ENCODE peak calls at places on chromosomes 13 and 19, in ten cellular contexts. One of them, this sample, is unnamed.

GRCh38 chr13:40679586-40679985 is 13.1 kb upstream of the FOXO1 start:
- DNase-seq in GM23338: peak; percentile 47
- DNase-seq in CD4-positive, alpha-beta memory T cell: no peak
- DNase-seq in gastrocnemius medialis: no peak
- DNase-seq in adrenal gland: no peak
- DNase-seq in endodermal cell: no peak
- DNase-seq in aorta: no peak
- DNase-seq in BJ: no peak
- DNase-seq in IMR-90: no peak
- DNase-seq in mammary epithelial cell: no peak
- DNase-seq in this sample: no peak

GRCh38 chr13:19927117-19927734 is 31.3 kb upstream of the ZMYM2 start:
- DNase-seq in aorta: no peak
- DNase-seq in gastrocnemius medialis: no peak
- DNase-seq in CD4-positive, alpha-beta memory T cell: peak; percentile 26
- DNase-seq in mammary epithelial cell: peak; percentile 38
- DNase-seq in endodermal cell: no peak
- DNase-seq in IMR-90: peak; percentile 31
- DNase-seq in adrenal gland: no peak
- DNase-seq in GM23338: peak; percentile 50
- DNase-seq in BJ: peak; percentile 9
- DNase-seq in this sample: no peak

GRCh38 chr19:45352914-45353796 is 12.6 kb downstream of the KLC3 start:
- DNase-seq in GM23338: no peak
- DNase-seq in BJ: no peak
- DNase-seq in CD4-positive, alpha-beta memory T cell: no peak
- DNase-seq in mammary epithelial cell: no peak
- DNase-seq in IMR-90: no peak
- DNase-seq in adrenal gland: no peak
- DNase-seq in aorta: no peak
- DNase-seq in gastrocnemius medialis: no peak
- DNase-seq in endodermal cell: no peak
- DNase-seq in this sample: no peak

GRCh38 chr13:85528578-85529215 is 270.5 kb downstream of the SLITRK6 start:
- DNase-seq in mammary epithelial cell: peak; percentile 55
- DNase-seq in adrenal gland: no peak
- DNase-seq in BJ: peak; percentile 97
- DNase-seq in aorta: no peak
- DNase-seq in GM23338: no peak
- DNase-seq in CD4-positive, alpha-beta memory T cell: no peak
- DNase-seq in gastrocnemius medialis: no peak
- DNase-seq in endodermal cell: no peak
- DNase-seq in IMR-90: peak; percentile 90
- DNase-seq in this sample: no peak

GRCh38 chr19:8702350-8702749 is 3.8 kb upstream of the ACTL9 start:
- DNase-seq in endodermal cell: no peak
- DNase-seq in GM23338: no peak
- DNase-seq in BJ: no peak
- DNase-seq in mammary epithelial cell: no peak
- DNase-seq in aorta: no peak
- DNase-seq in gastrocnemius medialis: no peak
- DNase-seq in IMR-90: no peak
- DNase-seq in CD4-positive, alpha-beta memory T cell: peak; percentile 42
- DNase-seq in adrenal gland: no peak
- DNase-seq in this sample: no peak

GRCh38 chr19:55095260-55096060 is 19.8 kb downstream of the EPS8L1 start:
- DNase-seq in endodermal cell: peak; percentile 79
- DNase-seq in adrenal gland: peak; percentile 12
- DNase-seq in BJ: no peak
- DNase-seq in mammary epithelial cell: no peak
- DNase-seq in CD4-positive, alpha-beta memory T cell: no peak
- DNase-seq in IMR-90: no peak
- DNase-seq in gastrocnemius medialis: no peak
- DNase-seq in aorta: no peak
- DNase-seq in GM23338: peak; percentile 67
- DNase-seq in this sample: no peak

GRCh38 chr13:32471187-32471922 is 43.4 kb upstream of the N4BP2L1 start:
- DNase-seq in CD4-positive, alpha-beta memory T cell: no peak
- DNase-seq in BJ: no peak
- DNase-seq in IMR-90: peak; percentile 67
- DNase-seq in mammary epithelial cell: no peak
- DNase-seq in endodermal cell: no peak
- DNase-seq in GM23338: no peak
- DNase-seq in aorta: no peak
- DNase-seq in adrenal gland: no peak
- DNase-seq in gastrocnemius medialis: peak; percentile 42
- DNase-seq in this sample: peak; percentile 57

GRCh38 chr13:28314879-28315278 is 176.5 kb downstream of the PAN3 start:
- DNase-seq in aorta: no peak
- DNase-seq in CD4-positive, alpha-beta memory T cell: no peak
- DNase-seq in BJ: no peak
- DNase-seq in IMR-90: no peak
- DNase-seq in endodermal cell: no peak
- DNase-seq in mammary epithelial cell: no peak
- DNase-seq in adrenal gland: no peak
- DNase-seq in GM23338: no peak
- DNase-seq in gastrocnemius medialis: no peak
- DNase-seq in this sample: no peak

GRCh38 chr13:113664751-113665581 is 2.1 kb upstream of the GRK1 start:
- DNase-seq in CD4-positive, alpha-beta memory T cell: no peak
- DNase-seq in aorta: peak; percentile 26
- DNase-seq in gastrocnemius medialis: peak; percentile 6
- DNase-seq in GM23338: no peak
- DNase-seq in endodermal cell: peak; percentile 45
- DNase-seq in mammary epithelial cell: no peak
- DNase-seq in adrenal gland: peak; percentile 12
- DNase-seq in IMR-90: no peak
- DNase-seq in BJ: no peak
- DNase-seq in this sample: peak; percentile 13

GRCh38 chr19:29478578-29479565 is 46.9 kb upstream of the VSTM2B start:
- DNase-seq in mammary epithelial cell: no peak
- DNase-seq in adrenal gland: no peak
- DNase-seq in CD4-positive, alpha-beta memory T cell: no peak
- DNase-seq in endodermal cell: peak; percentile 94
- DNase-seq in gastrocnemius medialis: no peak
- DNase-seq in GM23338: peak; percentile 87
- DNase-seq in IMR-90: no peak
- DNase-seq in aorta: no peak
- DNase-seq in BJ: no peak
- DNase-seq in this sample: peak; percentile 58

GRCh38 chr19:35525873-35526272 is 2.2 kb downstream of the SBSN start:
- DNase-seq in IMR-90: no peak
- DNase-seq in adrenal gland: no peak
- DNase-seq in aorta: no peak
- DNase-seq in GM23338: no peak
- DNase-seq in CD4-positive, alpha-beta memory T cell: no peak
- DNase-seq in mammary epithelial cell: no peak
- DNase-seq in gastrocnemius medialis: no peak
- DNase-seq in endodermal cell: no peak
- DNase-seq in BJ: no peak
- DNase-seq in this sample: no peak

GRCh38 chr19:45600340-45600885 is 1.6 kb downstream of the GPR4 start:
- DNase-seq in aorta: no peak
- DNase-seq in adrenal gland: no peak
- DNase-seq in mammary epithelial cell: no peak
- DNase-seq in endodermal cell: no peak
- DNase-seq in gastrocnemius medialis: no peak
- DNase-seq in GM23338: no peak
- DNase-seq in CD4-positive, alpha-beta memory T cell: no peak
- DNase-seq in BJ: no peak
- DNase-seq in IMR-90: no peak
- DNase-seq in this sample: no peak

GRCh38 chr13:50208826-50209335 is 193.6 kb downstream of the KCNRG start:
- DNase-seq in gastrocnemius medialis: peak; percentile 29
- DNase-seq in IMR-90: peak; percentile 76
- DNase-seq in endodermal cell: peak; percentile 86
- DNase-seq in adrenal gland: peak; percentile 61
- DNase-seq in mammary epithelial cell: peak; percentile 43
- DNase-seq in aorta: peak; percentile 70
- DNase-seq in BJ: peak; percentile 28
- DNase-seq in CD4-positive, alpha-beta memory T cell: no peak
- DNase-seq in GM23338: peak; percentile 54
- DNase-seq in this sample: no peak

GRCh38 chr19:30688696-30689095 is 316.5 kb downstream of the ZNF536 start:
- DNase-seq in mammary epithelial cell: no peak
- DNase-seq in adrenal gland: no peak
- DNase-seq in BJ: no peak
- DNase-seq in aorta: no peak
- DNase-seq in endodermal cell: no peak
- DNase-seq in gastrocnemius medialis: no peak
- DNase-seq in GM23338: no peak
- DNase-seq in IMR-90: no peak
- DNase-seq in CD4-positive, alpha-beta memory T cell: no peak
- DNase-seq in this sample: no peak

GRCh38 chr13:46903748-46904147 is 6.9 kb upstream of the HTR2A start:
- DNase-seq in mammary epithelial cell: peak; percentile 42
- DNase-seq in BJ: no peak
- DNase-seq in endodermal cell: no peak
- DNase-seq in CD4-positive, alpha-beta memory T cell: no peak
- DNase-seq in aorta: no peak
- DNase-seq in GM23338: no peak
- DNase-seq in IMR-90: peak; percentile 17
- DNase-seq in gastrocnemius medialis: no peak
- DNase-seq in adrenal gland: no peak
- DNase-seq in this sample: no peak

GRCh38 chr19:18259848-18260247 is 14.4 kb downstream of the IQCN start:
- DNase-seq in adrenal gland: no peak
- DNase-seq in aorta: no peak
- DNase-seq in CD4-positive, alpha-beta memory T cell: no peak
- DNase-seq in GM23338: no peak
- DNase-seq in mammary epithelial cell: no peak
- DNase-seq in gastrocnemius medialis: no peak
- DNase-seq in BJ: no peak
- DNase-seq in endodermal cell: no peak
- DNase-seq in IMR-90: no peak
- DNase-seq in this sample: no peak

GRCh38 chr19:35932291-35932936 is 3.8 kb upstream of the LRFN3 start:
- DNase-seq in IMR-90: no peak
- DNase-seq in endodermal cell: no peak
- DNase-seq in BJ: no peak
- DNase-seq in adrenal gland: no peak
- DNase-seq in aorta: no peak
- DNase-seq in mammary epithelial cell: no peak
- DNase-seq in GM23338: peak; percentile 68
- DNase-seq in gastrocnemius medialis: no peak
- DNase-seq in CD4-positive, alpha-beta memory T cell: no peak
- DNase-seq in this sample: no peak

GRCh38 chr13:32587014-32587773 is 942 bp downstream of the PDS5B start:
- DNase-seq in gastrocnemius medialis: peak; percentile 68
- DNase-seq in adrenal gland: peak; percentile 64
- DNase-seq in GM23338: peak; percentile 76
- DNase-seq in mammary epithelial cell: peak; percentile 45
- DNase-seq in aorta: peak; percentile 78
- DNase-seq in CD4-positive, alpha-beta memory T cell: peak; percentile 51
- DNase-seq in endodermal cell: peak; percentile 82
- DNase-seq in BJ: no peak
- DNase-seq in IMR-90: peak; percentile 62
- DNase-seq in this sample: peak; percentile 66

GRCh38 chr13:39893808-39894207 is 238.3 kb downstream of the COG6 start:
- DNase-seq in adrenal gland: no peak
- DNase-seq in CD4-positive, alpha-beta memory T cell: no peak
- DNase-seq in IMR-90: no peak
- DNase-seq in aorta: no peak
- DNase-seq in GM23338: no peak
- DNase-seq in gastrocnemius medialis: no peak
- DNase-seq in mammary epithelial cell: no peak
- DNase-seq in endodermal cell: no peak
- DNase-seq in BJ: no peak
- DNase-seq in this sample: no peak

GRCh38 chr19:5418676-5419075 is 36.5 kb upstream of the ZNRF4 start:
- DNase-seq in mammary epithelial cell: no peak
- DNase-seq in aorta: no peak
- DNase-seq in gastrocnemius medialis: no peak
- DNase-seq in BJ: no peak
- DNase-seq in CD4-positive, alpha-beta memory T cell: no peak
- DNase-seq in endodermal cell: no peak
- DNase-seq in IMR-90: no peak
- DNase-seq in GM23338: no peak
- DNase-seq in adrenal gland: no peak
- DNase-seq in this sample: no peak
- H3K27me3 ChIP-seq in mammary epithelial cell: peaks cover 5% of the 10 kb centered on the region
- H3K27me3 ChIP-seq in aorta: no peaks in the 10 kb centered on the region
- H3K27me3 ChIP-seq in gastrocnemius medialis: peaks cover 16% of the 10 kb centered on the region
- H3K27me3 ChIP-seq in BJ: peaks cover 16% of the 10 kb centered on the region
- H3K27me3 ChIP-seq in CD4-positive, alpha-beta memory T cell: peaks cover 3% of the 10 kb centered on the region
- H3K27me3 ChIP-seq in endodermal cell: no peaks in the 10 kb centered on the region
- H3K27me3 ChIP-seq in IMR-90: peaks cover 45% of the 10 kb centered on the region
- H3K27me3 ChIP-seq in GM23338: no peaks in the 10 kb centered on the region
- H3K27me3 ChIP-seq in adrenal gland: peaks cover 23% of the 10 kb centered on the region
- H3K27me3 ChIP-seq in this sample: peaks cover 7% of the 10 kb centered on the region

GRCh38 chr13:58889474-58889873 is 1257.9 kb downstream of the PCDH17 start:
- DNase-seq in BJ: no peak
- DNase-seq in GM23338: no peak
- DNase-seq in IMR-90: no peak
- DNase-seq in endodermal cell: no peak
- DNase-seq in aorta: no peak
- DNase-seq in CD4-positive, alpha-beta memory T cell: no peak
- DNase-seq in gastrocnemius medialis: no peak
- DNase-seq in mammary epithelial cell: no peak
- DNase-seq in adrenal gland: no peak
- DNase-seq in this sample: no peak
- H3K4me3 ChIP-seq in BJ: no peak overlapping the region
- H3K4me3 ChIP-seq in GM23338: no peak overlapping the region
- H3K4me3 ChIP-seq in IMR-90: no peak overlapping the region
- H3K4me3 ChIP-seq in endodermal cell: no peak overlapping the region
- H3K4me3 ChIP-seq in aorta: no peak overlapping the region
- H3K4me3 ChIP-seq in CD4-positive, alpha-beta memory T cell: no peak overlapping the region
- H3K4me3 ChIP-seq in gastrocnemius medialis: no peak overlapping the region
- H3K4me3 ChIP-seq in mammary epithelial cell: no peak overlapping the region
- H3K4me3 ChIP-seq in adrenal gland: no peak overlapping the region
- H3K4me3 ChIP-seq in this sample: no peak overlapping the region

DNA sequence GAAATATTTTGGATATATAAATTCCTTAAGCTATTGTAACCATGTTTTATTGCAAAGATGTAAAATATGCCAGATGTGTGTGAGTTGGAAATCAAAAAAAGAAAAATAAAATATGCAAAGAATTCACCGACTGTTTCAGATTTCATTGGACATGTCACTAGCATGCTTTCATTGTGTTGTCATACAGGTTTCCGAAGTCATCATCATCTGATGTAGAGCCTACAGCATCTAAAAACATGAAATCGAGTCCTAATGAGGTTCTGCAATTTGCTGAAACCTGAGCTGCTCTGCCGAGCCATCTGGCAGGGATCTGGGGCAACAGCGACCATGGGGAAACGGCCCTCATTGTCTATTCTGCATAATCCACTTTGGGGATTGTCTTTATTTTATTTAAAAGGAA is 196.1 kb upstream of the MAB21L1 start:
- DNase-seq in GM23338: no peak
- DNase-seq in aorta: no peak
- DNase-seq in CD4-positive, alpha-beta memory T cell: no peak
- DNase-seq in adrenal gland: no peak
- DNase-seq in IMR-90: peak; percentile 10
- DNase-seq in mammary epithelial cell: no peak
- DNase-seq in BJ: peak; percentile 88
- DNase-seq in gastrocnemius medialis: no peak
- DNase-seq in endodermal cell: no peak
- DNase-seq in this sample: no peak
- H3K27me3 ChIP-seq in GM23338: no peaks in the 10 kb centered on the region
- H3K27me3 ChIP-seq in aorta: no peaks in the 10 kb centered on the region
- H3K27me3 ChIP-seq in CD4-positive, alpha-beta memory T cell: no peaks in the 10 kb centered on the region
- H3K27me3 ChIP-seq in adrenal gland: no peaks in the 10 kb centered on the region
- H3K27me3 ChIP-seq in IMR-90: no peaks in the 10 kb centered on the region
- H3K27me3 ChIP-seq in mammary epithelial cell: no peaks in the 10 kb centered on the region
- H3K27me3 ChIP-seq in BJ: no peaks in the 10 kb centered on the region
- H3K27me3 ChIP-seq in gastrocnemius medialis: no peaks in the 10 kb centered on the region
- H3K27me3 ChIP-seq in endodermal cell: no peaks in the 10 kb centered on the region
- H3K27me3 ChIP-seq in this sample: no peaks in the 10 kb centered on the region

GRCh38 chr13:31046711-31047279 is 114.3 kb downstream of the TEX26 start:
- DNase-seq in endodermal cell: peak; percentile 44
- DNase-seq in gastrocnemius medialis: no peak
- DNase-seq in CD4-positive, alpha-beta memory T cell: no peak
- DNase-seq in GM23338: no peak
- DNase-seq in IMR-90: peak; percentile 68
- DNase-seq in mammary epithelial cell: no peak
- DNase-seq in BJ: no peak
- DNase-seq in adrenal gland: no peak
- DNase-seq in aorta: no peak
- DNase-seq in this sample: peak; percentile 60
- H3K4me3 ChIP-seq in endodermal cell: no peak overlapping the region
- H3K4me3 ChIP-seq in gastrocnemius medialis: no peak overlapping the region
- H3K4me3 ChIP-seq in CD4-positive, alpha-beta memory T cell: no peak overlapping the region
- H3K4me3 ChIP-seq in GM23338: no peak overlapping the region
- H3K4me3 ChIP-seq in IMR-90: no peak overlapping the region
- H3K4me3 ChIP-seq in mammary epithelial cell: no peak overlapping the region
- H3K4me3 ChIP-seq in BJ: no peak overlapping the region
- H3K4me3 ChIP-seq in adrenal gland: no peak overlapping the region
- H3K4me3 ChIP-seq in aorta: no peak overlapping the region
- H3K4me3 ChIP-seq in this sample: peak overlapping the region; percentile 20

This sample was measured in dorsolateral prefrontal cortex.